ENCODE peak calls at places on chromosomes 6 and 20, in seven cellular contexts. S is cardiac fibroblast, M is ascending aorta, Z is adrenal gland, E is endothelial cell, H is upper lobe of left lung, C is CD14-positive monocyte. O is an unnamed sample.

GRCh38 chr20:36830791-36831691 is 44.9 kb upstream of the TLDC2 start:
- DNase-seq in S (peak), M (no peak), Z (peak), E (no peak), H (peak), C (no peak), O (no peak)

GRCh38 chr6:16069222-16069621 is 59.7 kb upstream of the MYLIP start:
- DNase-seq in S (no peak), M (no peak), Z (no peak), E (no peak), H (no peak), C (no peak), O (no peak)

GRCh38 chr6:16236648-16237199 is 1.7 kb upstream of the GMPR start:
- DNase-seq in S (peak), M (no peak), Z (peak), E (no peak), H (peak), C (no peak), O (no peak)

GRCh38 chr6:41071501-41071922 is 644 bp downstream of the OARD1 start:
- DNase-seq in S (no peak), M (no peak), Z (no peak), E (peak), H (peak), C (peak), O (no peak)

GRCh38 chr6:161922631-161923119 is 648.8 kb upstream of the AGPAT4 start:
- DNase-seq in S (peak), M (no peak), Z (peak), E (peak), H (peak), C (no peak), O (peak)

GRCh38 chr6:108946695-108947094 is 98.5 kb downstream of the ARMC2 start:
- DNase-seq in S (peak), M (no peak), Z (no peak), E (no peak), H (no peak), C (no peak), O (no peak)

GRCh38 chr6:157089258-157089657 is 234.1 kb downstream of the TMEM242 start:
- DNase-seq in S (peak), M (no peak), Z (no peak), E (peak), H (no peak), C (no peak), O (peak)

GRCh38 chr20:37886851-37887297 is 16.1 kb upstream of the VSTM2L start:
- DNase-seq in S (peak), M (no peak), Z (peak), E (no peak), H (peak), C (no peak), O (no peak)

GRCh38 chr6:43949451-43950110 is 177.7 kb downstream of the MRPL14 start:
- DNase-seq in S (no peak), M (no peak), Z (peak), E (no peak), H (no peak), C (peak), O (no peak)

GRCh38 chr6:82836022-82836575 is 229.5 kb downstream of the UBE3D start:
- DNase-seq in S (no peak), M (no peak), Z (no peak), E (no peak), H (no peak), C (no peak), O (no peak)

GRCh38 chr6:82843291-82843885 is 222.3 kb downstream of the UBE3D start:
- DNase-seq in S (peak), M (no peak), Z (no peak), E (no peak), H (no peak), C (no peak), O (no peak)

GRCh38 chr6:82841309-82841708 is 224.3 kb downstream of the UBE3D start:
- DNase-seq in S (no peak), M (no peak), Z (no peak), E (no peak), H (no peak), C (no peak), O (peak)

GRCh38 chr6:82842721-82843120 is 222.9 kb downstream of the UBE3D start:
- DNase-seq in S (peak), M (no peak), Z (no peak), E (no peak), H (no peak), C (no peak), O (no peak)

DNA sequence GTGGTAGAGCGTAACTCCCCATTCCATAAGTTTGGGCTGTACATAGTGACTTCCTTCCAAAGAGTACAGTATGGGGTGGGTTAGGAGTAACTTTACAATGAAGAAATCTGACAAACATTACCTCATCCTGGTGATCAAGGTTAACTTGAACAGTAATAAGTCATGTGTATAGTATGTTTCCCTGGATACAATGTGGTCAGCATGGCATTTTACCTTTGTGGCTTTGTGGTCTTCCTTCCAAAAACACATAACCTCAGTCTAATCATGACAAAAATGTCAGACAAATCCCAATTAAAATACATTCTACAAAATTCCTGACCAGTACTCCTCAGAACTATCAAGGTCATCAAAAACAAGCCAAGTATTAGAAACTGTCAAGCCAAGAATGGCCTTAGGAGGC is 225.1 kb downstream of the UBE3D start:
- DNase-seq in S (no peak), M (no peak), Z (no peak), E (no peak), H (no peak), C (no peak), O (no peak)
- TF ChIP-seq CTCF in S (no peak), M (no peak), Z (no peak), E (no peak), H (no peak), C (no peak), O (no peak)

DNA sequence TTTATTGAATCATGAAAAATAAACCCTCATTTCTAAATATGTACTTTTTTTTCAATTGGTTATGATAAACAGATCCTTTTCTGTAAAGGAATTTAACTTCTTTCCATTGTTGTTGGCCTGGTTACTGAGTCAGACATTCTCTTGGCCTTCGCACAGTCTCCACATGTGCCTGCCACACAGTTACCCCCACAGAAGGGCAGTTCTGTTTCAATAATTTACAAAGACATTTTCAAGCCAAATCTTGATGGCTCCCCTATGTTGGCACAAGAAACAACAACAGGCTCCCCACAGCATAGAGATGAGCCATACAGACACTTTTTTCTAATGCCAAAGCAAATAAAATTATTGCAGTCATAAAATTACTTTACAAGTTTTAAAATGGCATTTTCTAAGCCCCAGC is 55.6 kb upstream of the BEND6 start:
- DNase-seq in S (peak), M (no peak), Z (no peak), E (no peak), H (no peak), C (no peak), O (no peak)
- TF ChIP-seq CTCF in S (no peak), M (no peak), Z (no peak), E (no peak), H (no peak), C (no peak), O (no peak)

GRCh38 chr6:84515082-84515481 is 249.3 kb downstream of the TBX18 start:
- DNase-seq in S (peak), M (no peak), Z (no peak), E (no peak), H (no peak), C (no peak), O (no peak)
- TF ChIP-seq CTCF in S (no peak), M (no peak), Z (no peak), E (no peak), H (no peak), C (no peak), O (no peak)

DNA sequence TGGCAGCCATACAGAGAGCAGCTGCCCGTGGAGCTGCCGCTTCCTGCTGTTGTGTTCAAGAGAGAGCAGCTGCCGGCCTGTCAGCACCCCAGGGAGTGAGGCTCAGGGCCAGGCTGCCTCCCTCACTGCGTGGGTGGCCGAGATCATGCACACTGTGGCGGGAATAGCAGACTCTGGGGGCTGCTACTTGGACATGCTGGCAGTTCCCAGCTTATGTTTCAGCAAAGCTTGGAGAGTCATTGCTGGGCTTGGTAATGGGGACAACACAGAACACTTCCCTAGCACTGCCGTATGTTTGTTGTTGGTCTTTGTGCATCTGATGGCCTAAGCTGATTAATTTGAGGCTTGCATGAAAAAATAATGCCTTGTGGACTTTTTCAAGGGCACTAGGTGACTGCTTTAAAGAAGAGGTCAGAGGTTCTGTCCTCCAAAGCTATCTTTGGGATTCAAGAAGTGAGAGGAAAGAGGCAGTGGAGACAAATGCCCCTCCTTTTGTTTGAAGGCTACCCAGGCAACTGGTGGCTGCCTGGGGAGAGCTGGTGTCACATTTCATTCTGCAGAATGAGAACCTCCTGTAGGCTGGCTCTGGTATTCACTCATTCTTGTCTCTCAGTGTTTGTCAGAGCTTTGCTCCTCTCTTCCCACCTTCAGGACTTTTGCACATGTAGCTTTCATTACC is 18.8 kb downstream of the MRAP2 start:
- DNase-seq in S (peak), M (peak), Z (peak), E (peak), H (no peak), C (no peak), O (peak)
- TF ChIP-seq CTCF in S (no peak), M (no peak), Z (no peak), E (no peak), H (no peak), C (no peak), O (peak)

DNA sequence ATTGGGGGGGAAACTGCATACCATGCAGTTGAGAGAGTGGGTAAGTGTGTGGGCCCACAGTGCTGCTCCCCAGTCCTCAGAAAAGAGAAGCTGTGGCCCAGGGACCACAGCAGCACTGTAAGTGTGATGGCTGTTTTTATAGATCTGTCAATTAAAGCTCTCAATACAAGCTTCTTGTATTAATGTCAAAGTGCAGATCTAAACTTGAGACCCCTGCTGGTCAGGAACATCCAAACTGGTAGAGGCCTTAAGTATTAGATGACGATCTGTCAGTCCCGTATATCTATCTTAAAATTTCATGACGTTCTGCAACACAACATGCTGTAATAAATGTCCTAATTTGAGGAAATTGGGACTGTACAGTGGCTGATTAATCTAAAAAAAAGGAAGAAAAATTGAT is 74.8 kb downstream of the TULP4 start:
- DNase-seq in S (no peak), M (no peak), Z (no peak), E (no peak), H (no peak), C (no peak), O (no peak)
- TF ChIP-seq CTCF in S (no peak), M (no peak), Z (no peak), E (no peak), H (no peak), C (no peak), O (peak)

GRCh38 chr20:44068311-44068710 is 118.7 kb downstream of the JPH2 start:
- DNase-seq in S (no peak), M (no peak), Z (no peak), E (no peak), H (no peak), C (no peak), O (peak)
- TF ChIP-seq CTCF in S (no peak), M (no peak), Z (no peak), E (no peak), H (no peak), C (no peak), O (peak)

GRCh38 chr6:111660531-111660930 is 54.9 kb upstream of the TRAF3IP2 start:
- DNase-seq in S (no peak), M (no peak), Z (no peak), E (no peak), H (no peak), C (no peak), O (no peak)
- TF ChIP-seq CTCF in S (no peak), M (no peak), Z (no peak), E (no peak), H (no peak), C (no peak), O (no peak)

O was measured in endodermal cell.